ENCODE peak calls at places on chromosomes 12 and 14, in ten cellular contexts. S is fibroblast of lung; F is adipocyte; D is Peyer's patch; E is stomach; I is K562; X is fibroblast of mammary gland; O is stimulated activated CD4-positive, alpha-beta T cell treated with anti-CD3 and anti-CD28 coated beads, Interleukin-12 subunit alpha, Interleukin-12 subunit beta, amount 100 ng/mL, for 4 hours; R is transverse colon; L is WTC11. N is an unnamed sample.

GRCh38 chr14:101588990-101589389 is 27.7 kb downstream of the DIO3 start:
- DNase-seq in L (no peak), R (no peak), X (no peak), E (no peak), D (no peak), O (no peak), S (no peak), I (no peak), F (peak; percentile 19), N (no peak)

GRCh38 chr12:101051901-101052550 is 158.0 kb downstream of the SLC5A8 start:
- DNase-seq in O (no peak), I (no peak), R (peak; percentile 59), E (no peak), L (no peak), D (peak; percentile 49), F (peak; percentile 91), S (peak; percentile 74), X (peak; percentile 95), N (no peak)

GRCh38 chr12:115771065-115771464 is 506.4 kb downstream of the MED13L start:
- DNase-seq in L (no peak), E (no peak), I (no peak), R (no peak), X (peak; percentile 12), O (no peak), S (peak; percentile 20), F (peak; percentile 44), D (peak; percentile 52), N (no peak)

GRCh38 chr14:99968931-99969330 is 96.3 kb upstream of the EVL start:
- DNase-seq in O (no peak), R (no peak), L (no peak), E (no peak), X (peak; percentile 81), S (no peak), I (no peak), D (no peak), F (peak; percentile 40), N (no peak)

GRCh38 chr12:124884587-124885438 is 21.1 kb upstream of the SCARB1 start:
- DNase-seq in X (no peak), O (no peak), F (no peak), S (no peak), D (no peak), I (peak; percentile 98), E (peak; percentile 71), L (peak; percentile 56), R (peak; percentile 81), N (no peak)

GRCh38 chr14:21997300-21997699 is 323.7 kb upstream of the OR4E1 start:
- DNase-seq in F (no peak), L (peak; percentile 39), R (no peak), O (no peak), S (no peak), X (peak; percentile 1), D (no peak), I (peak; percentile 5), E (no peak), N (no peak)

GRCh38 chr12:106170285-106170684 is 31.5 kb upstream of the NUAK1 start:
- DNase-seq in L (no peak), O (no peak), X (peak; percentile 76), R (no peak), E (no peak), S (peak; percentile 23), D (no peak), I (no peak), F (peak; percentile 84), N (no peak)

GRCh38 chr12:4567073-4567881 is 5.3 kb downstream of the DYRK4 start:
- DNase-seq in O (no peak), R (no peak), I (peak; percentile 25), X (no peak), F (no peak), S (no peak), E (no peak), D (no peak), L (no peak), N (no peak)

GRCh38 chr14:59130472-59130871 is 58.0 kb upstream of the DAAM1 start:
- DNase-seq in F (no peak), D (no peak), I (no peak), L (no peak), E (no peak), O (no peak), X (no peak), R (no peak), S (no peak), N (no peak)

GRCh38 chr14:37262649-37263048 is 64.9 kb downstream of the MIPOL1 start:
- DNase-seq in S (no peak), O (no peak), D (no peak), F (no peak), E (no peak), I (no peak), L (no peak), X (no peak), R (no peak), N (no peak)

GRCh38 chr12:27645671-27646070 is 50.6 kb upstream of the REP15 start:
- DNase-seq in D (no peak), L (no peak), I (no peak), R (no peak), F (no peak), E (no peak), S (no peak), O (no peak), X (no peak), N (no peak)

GRCh38 chr14:31420319-31421081 is at the start of gene HEATR5A:
- DNase-seq in I (peak; percentile 95), F (peak; percentile 98), X (peak; percentile 93), O (peak; percentile 92), S (peak; percentile 95), D (peak; percentile 97), E (peak; percentile 96), R (peak; percentile 97), L (peak; percentile 96), N (peak; percentile 96)

GRCh38 chr14:81268016-81268416 is 47.3 kb upstream of the GTF2A1 start:
- DNase-seq in F (no peak), L (no peak), D (no peak), S (no peak), X (peak; percentile 5), O (no peak), E (no peak), R (no peak), I (peak; percentile 61), N (no peak)

GRCh38 chr12:107558816-107559382 is 126.7 kb upstream of the PWP1 start:
- DNase-seq in E (no peak), F (no peak), D (no peak), O (no peak), X (no peak), R (no peak), L (no peak), I (no peak), S (no peak), N (no peak)

GRCh38 chr14:33692762-33693161 is 258.1 kb downstream of the EGLN3 start:
- DNase-seq in S (peak; percentile 80), E (no peak), L (no peak), R (no peak), F (peak; percentile 88), D (no peak), I (no peak), O (no peak), X (peak; percentile 86), N (no peak)

GRCh38 chr14:42112108-42112507 is 505.4 kb downstream of the LRFN5 start:
- DNase-seq in F (peak; percentile 6), O (no peak), X (peak; percentile 64), L (no peak), E (no peak), I (no peak), R (no peak), D (no peak), S (peak; percentile 23), N (no peak)

GRCh38 chr14:81341405-81342180 is 58.5 kb downstream of the STON2 start:
- DNase-seq in F (no peak), X (peak; percentile 5), R (no peak), S (no peak), D (no peak), E (no peak), I (no peak), O (no peak), L (no peak), N (no peak)

GRCh38 chr14:49598479-49599301 is at the start of gene LRR1:
- DNase-seq in X (peak; percentile 86), I (peak; percentile 81), S (peak; percentile 81), F (peak; percentile 87), R (peak; percentile 88), O (peak; percentile 83), D (peak; percentile 94), L (peak; percentile 83), E (peak; percentile 88), N (peak; percentile 94)

GRCh38 chr14:93956514-93957332 is 19.6 kb downstream of the ASB2 start:
- DNase-seq in X (no peak), R (peak; percentile 50), D (no peak), S (no peak), I (no peak), O (no peak), F (no peak), L (no peak), E (no peak), N (peak; percentile 55)

GRCh38 chr12:76713130-76713529 is 50.8 kb upstream of the ZDHHC17 start:
- DNase-seq in S (no peak), D (no peak), X (no peak), R (no peak), L (peak; percentile 21), E (no peak), F (no peak), I (peak; percentile 16), O (no peak), N (no peak)

GRCh38 chr12:99619389-99620158 is 28.0 kb upstream of the GARIN6 start:
- DNase-seq in R (no peak), I (peak; percentile 12), F (peak; percentile 42), E (no peak), O (no peak), D (no peak), S (peak; percentile 39), L (peak; percentile 49), X (peak; percentile 42), N (no peak)

GRCh38 chr14:101862177-101862576 is 100.7 kb downstream of the PPP2R5C start:
- DNase-seq in F (no peak), S (peak; percentile 8), R (no peak), O (no peak), L (no peak), D (no peak), I (no peak), E (no peak), X (peak; percentile 72), N (no peak)

GRCh38 chr14:24298892-24299254 is 707 bp downstream of the DHRS1 start:
- DNase-seq in D (no peak), L (no peak), R (no peak), O (no peak), X (peak; percentile 76), S (peak; percentile 20), I (peak; percentile 28), E (no peak), F (peak; percentile 49), N (no peak)

GRCh38 chr12:42483534-42483857 is 106.0 kb downstream of the PRICKLE1 start:
- DNase-seq in S (no peak), X (no peak), E (no peak), D (no peak), L (no peak), I (peak; percentile 35), O (peak; percentile 22), F (peak; percentile 60), R (peak; percentile 35), N (peak; percentile 41)

GRCh38 chr14:92690171-92691011 is 58.0 kb downstream of the LGMN start:
- DNase-seq in D (peak; percentile 63), S (peak; percentile 54), I (peak; percentile 24), L (peak; percentile 28), X (peak; percentile 63), E (peak; percentile 68), O (no peak), R (peak; percentile 29), F (peak; percentile 19), N (no peak)

GRCh38 chr12:117803013-117803412 is 165.8 kb downstream of the KSR2 start:
- DNase-seq in R (peak; percentile 85), X (no peak), I (no peak), S (no peak), D (peak; percentile 69), O (no peak), L (no peak), E (no peak), F (no peak), N (no peak)

GRCh38 chr12:118175823-118176447 is 40.0 kb downstream of the PEBP1 start:
- DNase-seq in E (no peak), D (no peak), X (no peak), O (no peak), S (no peak), R (no peak), I (no peak), F (no peak), L (no peak), N (no peak)

GRCh38 chr12:115204957-115205754 is 521.2 kb upstream of the TBX3 start:
- DNase-seq in X (peak; percentile 92), O (no peak), E (no peak), R (no peak), D (no peak), L (no peak), F (peak; percentile 22), I (peak; percentile 33), S (peak; percentile 74), N (no peak)

N was measured in activated naive CD8-positive, alpha-beta T cell treated with anti-CD3 and anti-CD28 coated beads, Interleukin-2, amount 10 ng/mL, durations not matched to agents 7 days and 5 days.